ENCODE peak calls at places on chromosomes 2 and 18, in eight cellular contexts. T is kidney tubule cell; N is NCI-H1105; G is spleen; D is stimulated activated CD8-positive, alpha-beta memory T cell treated with anti-CD3 and anti-CD28 coated beads, Interleukin-4, amount 100 ng/mL, for 4 hours; M is stimulated activated CD4-positive, alpha-beta T cell treated with anti-CD3 and anti-CD28 coated beads, Interleukin-1b, Interleukin-23, amount 100 ng/mL, for 1 hour; W is foreskin keratinocyte; O is osteocyte. E is an unnamed sample.

GRCh38 chr18:3451166-3451988 is 1.4 kb downstream of the TGIF1 start:
- DNase-seq in T (peak), N (no peak), G (peak), D (peak), M (peak), W (peak), O (peak), E (no peak)

GRCh38 chr2:182858671-182859070 is 7.8 kb downstream of the FRZB start:
- DNase-seq in T (peak), N (no peak), G (no peak), D (no peak), M (no peak), W (no peak), O (no peak), E (no peak)

GRCh38 chr2:98691307-98691706 is 39.6 kb downstream of the MGAT4A start:
- DNase-seq in T (peak), N (no peak), G (no peak), D (no peak), M (no peak), W (peak), O (no peak), E (no peak)

GRCh38 chr2:128154225-128154624 is 63.2 kb downstream of the UGGT1 start:
- DNase-seq in T (no peak), N (no peak), G (no peak), D (no peak), M (no peak), W (no peak), O (no peak), E (no peak)

GRCh38 chr2:230230087-230230486 is 4.6 kb downstream of the SP140 start:
- DNase-seq in T (peak), N (no peak), G (no peak), D (no peak), M (no peak), W (peak), O (no peak), E (no peak)

GRCh38 chr2:46826898-46827245 is 88.7 kb downstream of the MCFD2 start:
- DNase-seq in T (no peak), N (no peak), G (no peak), D (no peak), M (no peak), W (no peak), O (no peak), E (no peak)

GRCh38 chr2:238822955-238823354 is 24.9 kb upstream of the TWIST2 start:
- DNase-seq in T (no peak), N (no peak), G (no peak), D (no peak), M (no peak), W (no peak), O (no peak), E (no peak)

GRCh38 chr2:3670941-3671340 is 12.9 kb downstream of the ALLC start:
- DNase-seq in T (no peak), N (no peak), G (no peak), D (no peak), M (no peak), W (no peak), O (peak), E (no peak)

GRCh38 chr18:33906046-33906445 is 318.7 kb downstream of the NOL4 start:
- DNase-seq in T (peak), N (no peak), G (no peak), D (no peak), M (no peak), W (no peak), O (no peak), E (no peak)

GRCh38 chr2:190179754-190180312 is 117.3 kb upstream of the MSTN start:
- DNase-seq in T (peak), N (no peak), G (no peak), D (no peak), M (no peak), W (no peak), O (no peak), E (no peak)

GRCh38 chr18:22439447-22439846 is 21.7 kb upstream of the CTAGE1 start:
- DNase-seq in T (peak), N (no peak), G (no peak), D (no peak), M (no peak), W (peak), O (no peak), E (no peak)

GRCh38 chr2:196592331-196592911 is 47.1 kb upstream of the CCDC150 start:
- DNase-seq in T (peak), N (peak), G (no peak), D (no peak), M (no peak), W (peak), O (no peak), E (peak)

GRCh38 chr2:133171396-133172004 is 396.8 kb downstream of the NCKAP5 start:
- DNase-seq in T (peak), N (peak), G (no peak), D (no peak), M (no peak), W (peak), O (no peak), E (peak)

GRCh38 chr2:158619496-158619895 is 162.7 kb downstream of the PKP4 start:
- DNase-seq in T (peak), N (no peak), G (no peak), D (no peak), M (no peak), W (peak), O (no peak), E (no peak)

GRCh38 chr2:61179701-61180639 is 18.0 kb downstream of the C2orf74 start:
- DNase-seq in T (peak), N (no peak), G (no peak), D (no peak), M (no peak), W (peak), O (no peak), E (no peak)

GRCh38 chr18:58041633-58042032 is 2.4 kb upstream of the NEDD4L start:
- DNase-seq in T (no peak), N (no peak), G (no peak), D (no peak), M (no peak), W (no peak), O (no peak), E (no peak)

GRCh38 chr2:58571181-58571852 is 330.2 kb upstream of the FANCL start:
- DNase-seq in T (peak), N (peak), G (no peak), D (no peak), M (no peak), W (peak), O (no peak), E (peak)

GRCh38 chr2:70041666-70042065 is 45.6 kb upstream of the PCBP1 start:
- DNase-seq in T (no peak), N (no peak), G (no peak), D (no peak), M (no peak), W (no peak), O (no peak), E (no peak)

GRCh38 chr2:187689372-187689771 is 135.1 kb upstream of the TFPI start:
- DNase-seq in T (peak), N (no peak), G (no peak), D (no peak), M (no peak), W (peak), O (no peak), E (no peak)

GRCh38 chr2:9772999-9773904 is 70.0 kb upstream of the TAF1B start:
- DNase-seq in T (no peak), N (no peak), G (peak), D (no peak), M (no peak), W (no peak), O (no peak), E (peak)

GRCh38 chr2:109214651-109215371 is 85.8 kb downstream of the SH3RF3 start:
- DNase-seq in T (no peak), N (no peak), G (no peak), D (no peak), M (no peak), W (no peak), O (no peak), E (no peak)

GRCh38 chr2:51219468-51219867 is 187.5 kb upstream of the NRXN1 start:
- DNase-seq in T (no peak), N (no peak), G (no peak), D (no peak), M (no peak), W (no peak), O (no peak), E (no peak)

GRCh38 chr2:201350879-201351278 is 6.3 kb downstream of the FLACC1 start:
- DNase-seq in T (no peak), N (no peak), G (no peak), D (no peak), M (no peak), W (no peak), O (no peak), E (no peak)

GRCh38 chr2:9374071-9374730 is 49.1 kb downstream of the ITGB1BP1 start:
- DNase-seq in T (no peak), N (no peak), G (no peak), D (no peak), M (no peak), W (no peak), O (no peak), E (no peak)

GRCh38 chr2:237718277-237718634 is 80.3 kb upstream of the RBM44 start:
- DNase-seq in T (no peak), N (no peak), G (no peak), D (no peak), M (no peak), W (no peak), O (peak), E (no peak)

GRCh38 chr2:15989559-15989958 is 49.2 kb downstream of the MYCN start:
- DNase-seq in T (no peak), N (no peak), G (no peak), D (no peak), M (no peak), W (no peak), O (no peak), E (no peak)

GRCh38 chr2:185644828-185645227 is 93.8 kb upstream of the FSIP2 start:
- DNase-seq in T (no peak), N (no peak), G (no peak), D (no peak), M (no peak), W (no peak), O (no peak), E (no peak)

GRCh38 chr2:85796046-85796548 is 42.3 kb downstream of the ATOH8 start:
- DNase-seq in T (no peak), N (no peak), G (no peak), D (no peak), M (no peak), W (no peak), O (no peak), E (no peak)

GRCh38 chr2:65382776-65383357 is 49.5 kb downstream of the SPRED2 start:
- DNase-seq in T (peak), N (peak), G (peak), D (peak), M (peak), W (peak), O (peak), E (no peak)

GRCh38 chr18:75041586-75041985 is 167.4 kb downstream of the PTGR3 start:
- DNase-seq in T (peak), N (no peak), G (no peak), D (no peak), M (no peak), W (no peak), O (no peak), E (no peak)

GRCh38 chr2:25712455-25712854 is 39.1 kb upstream of the DTNB start:
- DNase-seq in T (no peak), N (no peak), G (no peak), D (no peak), M (no peak), W (no peak), O (no peak), E (no peak)

GRCh38 chr2:229835601-229836283 is 86.1 kb downstream of the TRIP12 start:
- DNase-seq in T (no peak), N (no peak), G (no peak), D (no peak), M (no peak), W (no peak), O (no peak), E (no peak)

GRCh38 chr2:70779911-70780580 is 10.4 kb downstream of the FIGLA start:
- DNase-seq in T (peak), N (no peak), G (no peak), D (no peak), M (no peak), W (peak), O (no peak), E (no peak)

GRCh38 chr2:128435576-128436497 is 117.2 kb upstream of the HS6ST1 start:
- DNase-seq in T (no peak), N (no peak), G (peak), D (no peak), M (no peak), W (no peak), O (peak), E (no peak)

GRCh38 chr2:231372326-231372725 is 23.2 kb upstream of the B3GNT7 start:
- DNase-seq in T (no peak), N (no peak), G (peak), D (no peak), M (no peak), W (no peak), O (no peak), E (no peak)

GRCh38 chr2:234686088-234686890 is 189.4 kb upstream of the ARL4C start:
- DNase-seq in T (peak), N (no peak), G (no peak), D (no peak), M (no peak), W (peak), O (no peak), E (no peak)

GRCh38 chr2:222635295-222635694 is 20.6 kb downstream of the FARSB start:
- DNase-seq in T (no peak), N (no peak), G (no peak), D (no peak), M (no peak), W (no peak), O (no peak), E (no peak)

GRCh38 chr2:240613781-240614180 is 11.5 kb upstream of the GPR35 start:
- DNase-seq in T (no peak), N (no peak), G (no peak), D (no peak), M (no peak), W (no peak), O (no peak), E (no peak)

E was measured in NCI-H2227 treated with DMSO at 0.1 percent for 48 hours.